ENCODE peak calls at places on chromosome 7, in five cellular contexts. One of them, this sample, is unnamed.

GRCh38 chr7:93799750-93800357 is 90.7 kb downstream of the TFPI2 start:
- DNase-seq in K562: no peak
- DNase-seq in endothelial cell of umbilical vein: peak
- DNase-seq in GM12878: no peak
- DNase-seq in A549: peak
- DNase-seq in this sample: peak

GRCh38 chr7:55265836-55266235 is 99.3 kb upstream of the LANCL2 start:
- DNase-seq in A549: no peak
- DNase-seq in K562: no peak
- DNase-seq in endothelial cell of umbilical vein: no peak
- DNase-seq in GM12878: no peak
- DNase-seq in this sample: no peak

GRCh38 chr7:148382585-148382984 is 208.0 kb upstream of the C7orf33 start:
- DNase-seq in A549: no peak
- DNase-seq in endothelial cell of umbilical vein: no peak
- DNase-seq in GM12878: no peak
- DNase-seq in K562: no peak
- DNase-seq in this sample: no peak

GRCh38 chr7:43248961-43249807 is 136.7 kb downstream of the HECW1 start:
- DNase-seq in GM12878: no peak
- DNase-seq in endothelial cell of umbilical vein: no peak
- DNase-seq in A549: peak
- DNase-seq in K562: peak
- DNase-seq in this sample: no peak

GRCh38 chr7:106344861-106345260 is 60.1 kb upstream of the NAMPT start:
- DNase-seq in K562: no peak
- DNase-seq in endothelial cell of umbilical vein: peak
- DNase-seq in GM12878: no peak
- DNase-seq in A549: no peak
- DNase-seq in this sample: peak

GRCh38 chr7:41628926-41629325 is 74.0 kb downstream of the INHBA start:
- DNase-seq in endothelial cell of umbilical vein: no peak
- DNase-seq in GM12878: no peak
- DNase-seq in A549: no peak
- DNase-seq in K562: no peak
- DNase-seq in this sample: no peak

GRCh38 chr7:96311967-96312366 is 9.9 kb downstream of the SLC25A13 start:
- DNase-seq in endothelial cell of umbilical vein: no peak
- DNase-seq in K562: no peak
- DNase-seq in A549: no peak
- DNase-seq in GM12878: no peak
- DNase-seq in this sample: peak

GRCh38 chr7:64884913-64885370 is 18.1 kb upstream of the ZNF273 start:
- DNase-seq in A549: no peak
- DNase-seq in K562: no peak
- DNase-seq in GM12878: no peak
- DNase-seq in endothelial cell of umbilical vein: no peak
- DNase-seq in this sample: no peak

GRCh38 chr7:140512317-140513000 is 33.2 kb upstream of the MKRN1 start:
- DNase-seq in endothelial cell of umbilical vein: no peak
- DNase-seq in A549: peak
- DNase-seq in K562: peak
- DNase-seq in GM12878: no peak
- DNase-seq in this sample: no peak

GRCh38 chr7:1933066-1933835 is 263.2 kb downstream of the ELFN1 start:
- DNase-seq in K562: no peak
- DNase-seq in A549: no peak
- DNase-seq in GM12878: no peak
- DNase-seq in endothelial cell of umbilical vein: no peak
- DNase-seq in this sample: no peak

GRCh38 chr7:26603631-26604030 is 260.8 kb downstream of the SKAP2 start:
- DNase-seq in endothelial cell of umbilical vein: no peak
- DNase-seq in A549: no peak
- DNase-seq in GM12878: no peak
- DNase-seq in K562: no peak
- DNase-seq in this sample: no peak

GRCh38 chr7:134660242-134660785 is 13.7 kb downstream of the BPGM start:
- DNase-seq in GM12878: no peak
- DNase-seq in endothelial cell of umbilical vein: no peak
- DNase-seq in K562: peak
- DNase-seq in A549: no peak
- DNase-seq in this sample: no peak

GRCh38 chr7:107792364-107792763 is 10.7 kb downstream of the SLC26A3 start:
- DNase-seq in endothelial cell of umbilical vein: no peak
- DNase-seq in A549: no peak
- DNase-seq in K562: no peak
- DNase-seq in GM12878: no peak
- DNase-seq in this sample: no peak

GRCh38 chr7:116455009-116455408 is 44.5 kb upstream of the CAV2 start:
- DNase-seq in A549: no peak
- DNase-seq in GM12878: no peak
- DNase-seq in endothelial cell of umbilical vein: peak
- DNase-seq in K562: no peak
- DNase-seq in this sample: no peak

GRCh38 chr7:79182283-79182682 is 271.2 kb downstream of the MAGI2 start:
- DNase-seq in endothelial cell of umbilical vein: no peak
- DNase-seq in GM12878: no peak
- DNase-seq in K562: no peak
- DNase-seq in A549: no peak
- DNase-seq in this sample: no peak

GRCh38 chr7:113917840-113918239 is 969 bp downstream of the PPP1R3A start:
- DNase-seq in A549: no peak
- DNase-seq in endothelial cell of umbilical vein: no peak
- DNase-seq in GM12878: no peak
- DNase-seq in K562: no peak
- DNase-seq in this sample: no peak

GRCh38 chr7:35463751-35464150 is 209.9 kb upstream of the TBX20 start:
- DNase-seq in GM12878: no peak
- DNase-seq in endothelial cell of umbilical vein: no peak
- DNase-seq in K562: peak
- DNase-seq in A549: no peak
- DNase-seq in this sample: no peak

GRCh38 chr7:98180751-98181150 is 30.5 kb upstream of the BHLHA15 start:
- DNase-seq in endothelial cell of umbilical vein: no peak
- DNase-seq in K562: no peak
- DNase-seq in A549: no peak
- DNase-seq in GM12878: no peak
- DNase-seq in this sample: no peak

GRCh38 chr7:98177553-98177952 is 33.7 kb upstream of the BHLHA15 start:
- DNase-seq in GM12878: no peak
- DNase-seq in K562: no peak
- DNase-seq in A549: no peak
- DNase-seq in endothelial cell of umbilical vein: no peak
- DNase-seq in this sample: no peak

GRCh38 chr7:98178321-98178720 is 32.9 kb upstream of the BHLHA15 start:
- DNase-seq in A549: no peak
- DNase-seq in GM12878: no peak
- DNase-seq in K562: no peak
- DNase-seq in endothelial cell of umbilical vein: no peak
- DNase-seq in this sample: no peak

GRCh38 chr7:98175260-98175604 is 36.0 kb upstream of the BHLHA15 start:
- DNase-seq in endothelial cell of umbilical vein: no peak
- DNase-seq in A549: no peak
- DNase-seq in K562: peak
- DNase-seq in GM12878: no peak
- DNase-seq in this sample: no peak

GRCh38 chr7:98178762-98179490 is 32.3 kb upstream of the BHLHA15 start:
- DNase-seq in A549: no peak
- DNase-seq in K562: no peak
- DNase-seq in endothelial cell of umbilical vein: no peak
- DNase-seq in GM12878: no peak
- DNase-seq in this sample: no peak
- TF ChIP-seq MAX in A549: no peak
- TF ChIP-seq MAX in K562: no peak
- TF ChIP-seq MAX in endothelial cell of umbilical vein: no peak
- TF ChIP-seq MAX in GM12878: no peak
- TF ChIP-seq MAX in this sample: no peak

DNA sequence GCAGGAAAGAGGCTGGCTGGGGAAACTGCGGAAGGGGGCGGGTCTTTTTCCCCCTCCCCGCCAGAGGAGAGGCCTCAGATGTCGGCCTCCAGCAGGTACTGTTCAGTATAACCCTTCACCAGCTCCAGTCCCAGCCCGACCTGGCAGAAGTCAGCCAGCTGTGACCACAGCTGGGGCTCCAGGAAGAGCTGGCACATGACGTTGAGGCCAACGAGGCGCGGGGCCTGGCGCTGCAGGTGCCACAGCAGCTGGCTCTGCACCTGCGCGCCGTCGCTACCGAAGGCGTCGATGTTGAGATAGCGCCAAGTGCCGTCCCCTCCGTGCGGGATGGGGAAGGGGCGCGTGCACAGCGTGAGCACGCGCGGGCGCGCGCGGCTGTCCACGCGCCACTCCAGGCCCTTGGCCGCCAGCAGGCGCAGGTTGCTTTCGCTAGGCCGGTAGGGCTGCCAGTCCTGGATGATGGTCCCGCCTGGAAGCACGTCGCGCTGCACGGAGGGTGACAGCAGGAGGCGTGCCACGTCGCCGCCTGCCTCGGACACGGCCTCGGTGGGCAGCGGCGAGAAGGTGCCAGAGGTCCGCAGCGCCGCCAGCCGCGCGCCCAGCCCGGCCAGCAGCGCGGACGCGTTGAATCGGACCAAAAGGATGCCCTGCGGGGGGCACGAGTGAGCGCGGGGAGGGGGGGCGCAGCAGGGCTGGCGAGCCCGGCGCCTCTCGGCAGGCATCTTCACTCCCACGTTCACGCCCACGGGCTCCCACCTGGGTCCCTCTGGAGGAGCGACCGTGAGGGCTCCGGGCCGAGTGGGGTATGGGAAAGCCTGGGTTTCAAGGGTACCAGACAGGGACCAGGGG is 6.9 kb upstream of the VGF start:
- DNase-seq in endothelial cell of umbilical vein: no peak
- DNase-seq in GM12878: no peak
- DNase-seq in K562: peak
- DNase-seq in A549: no peak
- DNase-seq in this sample: no peak
- H3K4me3 ChIP-seq in endothelial cell of umbilical vein: no peak
- H3K4me3 ChIP-seq in GM12878: no peak
- H3K4me3 ChIP-seq in K562: no peak
- H3K4me3 ChIP-seq in A549: peak
- H3K4me3 ChIP-seq in this sample: no peak

GRCh38 chr7:84841809-84842208 is 345.0 kb downstream of the SEMA3D start:
- DNase-seq in GM12878: no peak
- DNase-seq in A549: no peak
- DNase-seq in K562: no peak
- DNase-seq in endothelial cell of umbilical vein: no peak
- DNase-seq in this sample: no peak

GRCh38 chr7:84837405-84837804 is 349.5 kb downstream of the SEMA3D start:
- DNase-seq in K562: no peak
- DNase-seq in A549: no peak
- DNase-seq in endothelial cell of umbilical vein: no peak
- DNase-seq in GM12878: no peak
- DNase-seq in this sample: no peak

GRCh38 chr7:84844771-84845170 is 342.1 kb downstream of the SEMA3D start:
- DNase-seq in endothelial cell of umbilical vein: no peak
- DNase-seq in A549: no peak
- DNase-seq in GM12878: no peak
- DNase-seq in K562: no peak
- DNase-seq in this sample: no peak

DNA sequence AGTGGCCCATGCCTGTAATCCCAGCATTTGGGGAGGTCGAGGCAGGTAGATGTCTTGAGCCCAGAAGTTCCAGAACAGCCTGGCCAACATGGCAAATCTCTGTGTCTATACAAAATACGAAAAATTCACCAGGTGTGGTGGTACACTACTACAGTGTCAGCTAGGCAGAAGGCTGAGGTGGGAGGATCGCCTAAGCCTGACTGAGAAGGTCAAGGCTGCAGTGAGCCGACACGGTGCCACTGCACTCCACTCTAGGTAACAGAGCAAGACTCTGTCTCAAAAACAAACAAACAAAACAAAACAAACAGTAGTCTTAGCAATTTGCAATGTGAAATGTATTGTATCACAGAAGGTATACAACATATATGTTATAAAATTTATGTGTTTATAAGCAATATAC is 348.0 kb downstream of the SEMA3D start:
- DNase-seq in endothelial cell of umbilical vein: no peak
- DNase-seq in K562: no peak
- DNase-seq in GM12878: no peak
- DNase-seq in A549: no peak
- DNase-seq in this sample: no peak
- TF ChIP-seq MYC in endothelial cell of umbilical vein: no peak
- TF ChIP-seq MYC in K562: no peak
- TF ChIP-seq MYC in GM12878: no peak
- TF ChIP-seq MYC in A549: no peak
- TF ChIP-seq MYC in this sample: no peak

GRCh38 chr7:3107889-3108570 is 64.4 kb upstream of the CARD11 start:
- DNase-seq in K562: no peak
- DNase-seq in GM12878: no peak
- DNase-seq in endothelial cell of umbilical vein: no peak
- DNase-seq in A549: no peak
- DNase-seq in this sample: no peak

GRCh38 chr7:3103614-3104399 is 60.1 kb upstream of the CARD11 start:
- DNase-seq in A549: no peak
- DNase-seq in GM12878: no peak
- DNase-seq in K562: no peak
- DNase-seq in endothelial cell of umbilical vein: no peak
- DNase-seq in this sample: no peak

GRCh38 chr7:3107228-3107763 is 63.6 kb upstream of the CARD11 start:
- DNase-seq in endothelial cell of umbilical vein: no peak
- DNase-seq in K562: no peak
- DNase-seq in A549: no peak
- DNase-seq in GM12878: no peak
- DNase-seq in this sample: no peak

GRCh38 chr7:3105856-3106255 is 62.2 kb upstream of the CARD11 start:
- DNase-seq in GM12878: no peak
- DNase-seq in K562: no peak
- DNase-seq in A549: no peak
- DNase-seq in endothelial cell of umbilical vein: no peak
- DNase-seq in this sample: no peak

GRCh38 chr7:3106353-3106752 is 62.7 kb upstream of the CARD11 start:
- DNase-seq in K562: no peak
- DNase-seq in A549: no peak
- DNase-seq in endothelial cell of umbilical vein: no peak
- DNase-seq in GM12878: no peak
- DNase-seq in this sample: no peak
- TF ChIP-seq MAX in K562: no peak
- TF ChIP-seq MAX in A549: no peak
- TF ChIP-seq MAX in endothelial cell of umbilical vein: no peak
- TF ChIP-seq MAX in GM12878: no peak
- TF ChIP-seq MAX in this sample: no peak